ENCODE peak calls at places on chromosomes 5 and 9, in five cellular contexts. G is CD8-positive, alpha-beta T cell; O is heart right ventricle; C is mucosa of descending colon; T is Calu3. X is an unnamed sample.

GRCh38 chr9:110141118-110141797 is 66.7 kb downstream of the C9orf152 start:
- DNase-seq in G (no peak), O (no peak), C (no peak), T (peak), X (peak)

GRCh38 chr5:41863871-41864486 is 6.2 kb downstream of the OXCT1 start:
- DNase-seq in G (no peak), O (no peak), C (no peak), T (no peak), X (peak)

GRCh38 chr5:31551878-31552277 is 19.8 kb downstream of the C5orf22 start:
- DNase-seq in G (no peak), O (no peak), C (no peak), T (no peak), X (no peak)

GRCh38 chr5:138953370-138954256 is 78.5 kb upstream of the LRRTM2 start:
- DNase-seq in G (no peak), O (peak), C (peak), T (no peak), X (peak)

GRCh38 chr5:100479079-100479688 is 56.0 kb upstream of the FAM174A start:
- DNase-seq in G (no peak), O (no peak), C (no peak), T (peak), X (peak)

GRCh38 chr9:98809311-98810105 is 2.0 kb downstream of the GALNT12 start:
- DNase-seq in G (no peak), O (no peak), C (no peak), T (no peak), X (no peak)

GRCh38 chr9:111994831-111995458 is 98.3 kb downstream of the UGCG start:
- DNase-seq in G (no peak), O (no peak), C (no peak), T (peak), X (no peak)

GRCh38 chr9:123361731-123362560 is 5.9 kb downstream of the CRB2 start:
- DNase-seq in G (no peak), O (no peak), C (no peak), T (no peak), X (no peak)

GRCh38 chr9:12774861-12775367 is at the start of gene LURAP1L:
- DNase-seq in G (no peak), O (no peak), C (no peak), T (peak), X (peak)

GRCh38 chr5:108726446-108727091 is 21.1 kb upstream of the FER start:
- DNase-seq in G (no peak), O (no peak), C (no peak), T (no peak), X (no peak)

GRCh38 chr9:110538621-110539020 is 40.9 kb downstream of the SVEP1 start:
- DNase-seq in G (no peak), O (no peak), C (no peak), T (no peak), X (no peak)

GRCh38 chr9:131043646-131044045 is 34.7 kb downstream of the LAMC3 start:
- DNase-seq in G (no peak), O (no peak), C (no peak), T (no peak), X (no peak)

GRCh38 chr9:101027733-101028345 is 688 bp upstream of the PLPPR1 start:
- DNase-seq in G (no peak), O (no peak), C (no peak), T (no peak), X (peak)

GRCh38 chr9:108083160-108083559 is 593.6 kb upstream of the KLF4 start:
- DNase-seq in G (no peak), O (no peak), C (no peak), T (no peak), X (no peak)

GRCh38 chr9:136728548-136729123 is 14.1 kb downstream of the LCN10 start:
- DNase-seq in G (no peak), O (peak), C (peak), T (no peak), X (peak)

GRCh38 chr9:98251554-98251953 is 3.9 kb downstream of the TBC1D2 start:
- DNase-seq in G (no peak), O (no peak), C (no peak), T (peak), X (peak)

GRCh38 chr5:39062530-39062929 is 11.7 kb downstream of the RICTOR start:
- DNase-seq in G (no peak), O (no peak), C (no peak), T (no peak), X (no peak)

GRCh38 chr9:99491408-99492259 is 269.6 kb downstream of the SEC61B start:
- DNase-seq in G (no peak), O (no peak), C (no peak), T (no peak), X (peak)

GRCh38 chr5:159465604-159466003 is 135.3 kb upstream of the IL12B start:
- DNase-seq in G (no peak), O (no peak), C (no peak), T (no peak), X (no peak)

GRCh38 chr5:107806271-107806670 is 135.5 kb upstream of the EFNA5 start:
- DNase-seq in G (no peak), O (no peak), C (no peak), T (no peak), X (no peak)

GRCh38 chr9:87336407-87336806 is 161.3 kb upstream of the DAPK1 start:
- DNase-seq in G (no peak), O (no peak), C (no peak), T (no peak), X (no peak)

GRCh38 chr5:166370928-166371690 is 1920.3 kb upstream of the WWC1 start:
- DNase-seq in G (no peak), O (no peak), C (no peak), T (no peak), X (peak)

GRCh38 chr5:8686707-8687106 is 817.8 kb downstream of the MTRR start:
- DNase-seq in G (no peak), O (no peak), C (no peak), T (no peak), X (peak)

GRCh38 chr9:79154806-79155205 is 417.0 kb upstream of the TLE4 start:
- DNase-seq in G (no peak), O (no peak), C (no peak), T (no peak), X (no peak)

GRCh38 chr9:97907051-97907450 is 15.2 kb downstream of the TRMO start:
- DNase-seq in G (no peak), O (no peak), C (peak), T (no peak), X (no peak)

GRCh38 chr5:31664566-31664965 is 25.6 kb downstream of the PDZD2 start:
- DNase-seq in G (no peak), O (no peak), C (no peak), T (peak), X (peak)

DNA sequence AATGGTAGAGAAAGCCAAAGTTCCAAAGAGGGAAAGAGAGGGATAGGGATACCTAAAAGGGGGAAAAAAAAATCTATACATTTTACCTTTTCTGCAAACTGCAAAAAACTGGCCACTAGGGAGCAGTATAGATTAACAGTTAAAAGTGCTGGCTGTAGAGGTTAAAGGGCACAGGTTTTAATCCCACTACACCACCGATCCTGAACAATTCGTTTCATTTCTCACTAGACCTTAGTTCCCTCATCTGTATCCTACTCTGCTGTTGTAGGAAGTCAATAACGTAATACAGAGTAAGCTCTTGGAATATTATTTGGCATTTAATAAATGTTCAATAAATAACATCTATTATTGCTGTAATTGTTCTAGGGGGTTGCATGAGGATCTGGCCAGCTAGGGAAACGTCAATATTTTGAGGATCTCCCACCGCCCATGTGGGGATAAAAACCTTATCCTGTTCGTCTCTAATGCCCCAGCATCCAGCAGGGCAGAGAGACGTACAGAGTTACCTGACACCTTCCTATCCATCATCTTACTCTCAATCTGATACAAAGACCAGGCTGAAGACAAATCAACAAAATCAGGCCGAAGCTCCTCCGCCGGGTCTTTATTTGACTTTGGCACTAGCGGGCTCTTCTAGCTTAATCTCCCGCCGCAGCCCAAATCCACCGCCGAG is 762 bp downstream of the CDC26 start:
- DNase-seq in G (no peak), O (no peak), C (no peak), T (peak), X (peak)
- TF ChIP-seq CTCF in G (peak), O (peak), C (peak), T (no peak), X (peak)

GRCh38 chr5:177116631-177117373 is 16.8 kb upstream of the NSD1 start:
- DNase-seq in G (peak), O (peak), C (peak), T (no peak), X (peak)
- TF ChIP-seq CTCF in G (no peak), O (no peak), C (no peak), T (peak), X (no peak)

GRCh38 chr5:179870403-179870903 is 11.8 kb upstream of the MRNIP start:
- DNase-seq in G (no peak), O (peak), C (no peak), T (peak), X (peak)
- TF ChIP-seq CTCF in G (no peak), O (no peak), C (no peak), T (no peak), X (peak)

DNA sequence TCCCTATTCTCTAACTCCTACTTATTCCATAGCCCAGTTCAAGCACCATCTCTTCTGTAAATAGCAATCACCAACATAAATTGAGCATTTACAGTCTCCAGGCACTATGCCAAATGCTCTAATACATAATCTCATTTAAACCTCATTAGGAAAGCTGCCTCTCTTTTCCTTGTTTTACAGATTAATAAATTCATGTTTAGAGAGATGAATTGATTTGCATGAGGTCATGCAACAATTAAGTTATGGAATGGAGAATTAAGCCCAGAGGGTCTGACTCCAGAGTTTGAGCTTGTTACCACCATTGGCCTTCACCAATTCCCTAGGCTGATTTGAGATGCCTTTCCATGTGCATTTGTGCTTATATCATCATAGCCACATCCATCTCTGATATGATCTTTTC is 23.4 kb upstream of the RFX3 start:
- DNase-seq in G (no peak), O (no peak), C (no peak), T (no peak), X (no peak)
- TF ChIP-seq CTCF in G (no peak), O (no peak), C (no peak), T (no peak), X (no peak)

DNA sequence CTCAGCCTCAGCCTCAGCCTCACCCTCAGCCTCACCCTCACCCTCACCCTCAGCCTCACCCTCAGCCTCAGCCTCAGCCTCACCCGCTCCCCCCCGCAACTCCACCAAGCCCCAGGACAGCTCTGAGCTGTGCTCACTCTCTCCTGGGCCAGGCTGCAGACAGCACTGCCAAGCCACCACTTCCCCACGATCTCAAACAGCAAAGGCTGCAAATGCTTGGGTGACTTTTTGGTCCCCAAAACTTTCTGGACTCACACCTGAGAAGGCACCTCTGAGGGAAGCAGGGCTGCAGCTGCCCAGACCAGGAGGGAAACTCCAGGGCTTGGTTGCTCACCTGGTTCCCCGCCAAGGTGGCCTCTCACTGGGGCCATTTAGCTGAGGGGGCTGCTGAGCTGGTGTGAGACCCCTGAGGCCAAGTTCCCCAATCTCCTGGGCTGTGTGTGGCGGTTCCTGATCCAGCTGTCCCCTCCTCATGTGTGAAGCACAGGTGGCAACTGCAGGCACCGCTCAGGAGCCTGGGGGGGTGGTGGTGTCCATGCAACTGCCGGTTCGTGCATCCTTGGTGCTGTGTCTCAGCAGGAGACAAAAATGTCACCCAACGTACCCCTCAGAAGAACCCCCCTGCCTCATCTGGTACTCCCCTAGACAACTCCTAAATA is 17.8 kb downstream of the MRPL36 start:
- DNase-seq in G (no peak), O (no peak), C (no peak), T (no peak), X (no peak)
- TF ChIP-seq CTCF in G (no peak), O (no peak), C (no peak), T (no peak), X (no peak)

GRCh38 chr9:89789922-89790510 is 185.2 kb downstream of the GADD45G start:
- DNase-seq in G (no peak), O (no peak), C (no peak), T (no peak), X (no peak)

GRCh38 chr9:89788457-89788856 is 183.6 kb downstream of the GADD45G start:
- DNase-seq in G (no peak), O (no peak), C (no peak), T (no peak), X (no peak)

GRCh38 chr9:89792189-89793123 is 187.6 kb downstream of the GADD45G start:
- DNase-seq in G (no peak), O (no peak), C (no peak), T (no peak), X (no peak)

GRCh38 chr9:89791754-89792153 is 186.9 kb downstream of the GADD45G start:
- DNase-seq in G (no peak), O (no peak), C (no peak), T (no peak), X (no peak)

DNA sequence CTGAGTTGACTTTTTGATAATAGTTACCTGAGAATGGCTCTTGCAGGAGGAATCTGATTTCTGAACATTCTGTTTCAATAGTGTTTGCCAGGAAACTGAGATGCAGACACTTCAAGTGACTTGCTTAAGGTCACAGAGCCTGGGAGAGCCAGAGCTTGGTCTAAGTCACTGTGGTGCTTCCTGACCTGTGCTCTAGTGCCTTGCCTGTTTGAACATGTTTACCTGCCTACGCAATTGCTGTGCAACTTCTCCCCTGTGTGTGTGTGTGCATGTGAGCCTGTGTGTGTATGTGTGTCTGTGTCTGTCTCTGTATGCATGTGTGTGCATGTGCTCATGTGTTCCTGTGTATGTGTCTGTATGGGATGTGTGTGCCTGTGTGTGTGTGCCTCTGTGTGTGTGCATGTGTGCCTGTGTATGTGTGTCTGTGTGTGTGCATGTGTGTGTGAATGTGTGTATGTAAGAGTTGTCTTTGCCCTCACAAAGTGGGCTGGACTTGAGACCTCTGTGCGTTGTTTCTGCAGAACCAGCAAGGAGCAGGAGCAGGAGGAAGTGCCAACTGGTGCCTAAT is 185.8 kb downstream of the GADD45G start:
- DNase-seq in G (no peak), O (no peak), C (no peak), T (no peak), X (no peak)
- TF ChIP-seq CTCF in G (no peak), O (no peak), C (no peak), T (no peak), X (no peak)

GRCh38 chr5:52119768-52120167 is 667.9 kb upstream of the ITGA1 start:
- DNase-seq in G (no peak), O (no peak), C (no peak), T (no peak), X (no peak)
- TF ChIP-seq CTCF in G (no peak), O (no peak), C (no peak), T (no peak), X (no peak)

GRCh38 chr9:89617978-89618377 is 13.2 kb downstream of the GADD45G start:
- DNase-seq in G (no peak), O (no peak), C (no peak), T (no peak), X (no peak)

GRCh38 chr9:89619739-89620138 is 14.9 kb downstream of the GADD45G start:
- DNase-seq in G (no peak), O (no peak), C (no peak), T (no peak), X (no peak)

GRCh38 chr9:89616411-89616810 is 11.6 kb downstream of the GADD45G start:
- DNase-seq in G (no peak), O (no peak), C (no peak), T (no peak), X (no peak)

GRCh38 chr9:89621031-89621430 is 16.2 kb downstream of the GADD45G start:
- DNase-seq in G (no peak), O (no peak), C (no peak), T (no peak), X (no peak)

GRCh38 chr9:89619019-89619418 is 14.2 kb downstream of the GADD45G start:
- DNase-seq in G (no peak), O (no peak), C (no peak), T (no peak), X (no peak)
- TF ChIP-seq CTCF in G (no peak), O (no peak), C (no peak), T (no peak), X (no peak)

GRCh38 chr5:128493657-128494329 is 44.3 kb downstream of the FBN2 start:
- DNase-seq in G (no peak), O (no peak), C (no peak), T (no peak), X (no peak)

GRCh38 chr5:128494516-128494915 is 43.5 kb downstream of the FBN2 start:
- DNase-seq in G (no peak), O (no peak), C (no peak), T (peak), X (no peak)

GRCh38 chr5:128498844-128499455 is 39.1 kb downstream of the FBN2 start:
- DNase-seq in G (no peak), O (no peak), C (no peak), T (peak), X (peak)
- TF ChIP-seq CTCF in G (no peak), O (peak), C (peak), T (peak), X (peak)

GRCh38 chr5:140734354-140734753 is 34.1 kb downstream of the ZMAT2 start:
- DNase-seq in G (no peak), O (no peak), C (no peak), T (no peak), X (no peak)
- TF ChIP-seq CTCF in G (no peak), O (peak), C (no peak), T (no peak), X (no peak)

X was measured in astrocyte of the spinal cord.